ENCODE peak calls at places on chromosomes 7 and 10, in five cellular contexts. C is C1 segment of cervical spinal cord; X is activated naive CD4-positive, alpha-beta T cell treated with anti-CD3 and anti-CD28 coated beads for 36 hours; P is activated CD8-positive, alpha-beta T cell treated with anti-CD3 and anti-CD28 coated beads, Interleukin-2, amount 10 ng/mL, durations not matched to agents 7 days and 5 days; M is left ventricle myocardium inferior. Z is an unnamed sample.

GRCh38 chr10:113515521-113516045 is 37.3 kb upstream of the HABP2 start:
- DNase-seq in P (no peak), M (no peak), X (no peak), C (no peak), Z (no peak)

GRCh38 chr7:142375710-142376313 is 118.0 kb upstream of the PRSS58 start:
- DNase-seq in X (peak; percentile 54), M (no peak), P (peak; percentile 38), C (no peak), Z (no peak)

GRCh38 chr10:107616463-107617131 is 452.1 kb upstream of the SORCS1 start:
- DNase-seq in M (no peak), X (no peak), C (no peak), P (no peak), Z (no peak)

GRCh38 chr10:112990271-112990670 is 40.2 kb downstream of the TCF7L2 start:
- DNase-seq in M (no peak), P (no peak), C (no peak), X (no peak), Z (no peak)

GRCh38 chr7:46764100-46764941 is 817.6 kb downstream of the TNS3 start:
- DNase-seq in M (no peak), P (no peak), C (no peak), X (no peak), Z (no peak)

GRCh38 chr7:159147687-159148086 is 3.0 kb upstream of the VIPR2 start:
- DNase-seq in P (no peak), X (no peak), C (no peak), M (no peak), Z (no peak)

GRCh38 chr10:101749511-101750016 is 26.4 kb downstream of the FGF8 start:
- DNase-seq in X (no peak), C (no peak), M (no peak), P (no peak), Z (no peak)

GRCh38 chr10:98028168-98028770 is 2.2 kb downstream of the CRTAC1 start:
- DNase-seq in P (peak; percentile 81), X (peak; percentile 83), M (peak; percentile 38), C (peak; percentile 45), Z (peak; percentile 38)

GRCh38 chr7:66403562-66403961 is 198.4 kb downstream of the TPST1 start:
- DNase-seq in P (no peak), M (no peak), X (no peak), C (no peak), Z (no peak)

GRCh38 chr10:106931159-106931852 is 233.2 kb downstream of the SORCS1 start:
- DNase-seq in X (no peak), P (no peak), M (no peak), C (no peak), Z (no peak)

GRCh38 chr7:38427279-38427955 is 154.0 kb upstream of the TARP start:
- DNase-seq in C (no peak), M (no peak), X (no peak), P (no peak), Z (no peak)

GRCh38 chr7:21850531-21851285 is 95.0 kb downstream of the CDCA7L start:
- DNase-seq in P (no peak), M (no peak), X (no peak), C (no peak), Z (no peak)

GRCh38 chr7:40808409-40808942 is 673.7 kb downstream of the SUGCT start:
- DNase-seq in M (no peak), X (no peak), C (no peak), P (no peak), Z (no peak)

GRCh38 chr10:133142523-133143199 is 17.4 kb upstream of the KNDC1 start:
- DNase-seq in X (peak; percentile 3), M (no peak), P (no peak), C (no peak), Z (no peak)

GRCh38 chr10:31262672-31263071 is 56.3 kb upstream of the ZEB1 start:
- DNase-seq in P (no peak), X (no peak), M (no peak), C (no peak), Z (no peak)

GRCh38 chr10:6279540-6280267 is 77.0 kb downstream of the PFKFB3 start:
- DNase-seq in X (no peak), M (no peak), C (no peak), P (no peak), Z (no peak)

GRCh38 chr7:77188736-77189429 is 10.7 kb downstream of the FGL2 start:
- DNase-seq in M (no peak), X (no peak), C (no peak), P (no peak), Z (no peak)

GRCh38 chr10:126504051-126504760 is 115.9 kb upstream of the ADAM12 start:
- DNase-seq in X (no peak), P (no peak), C (peak; percentile 39), M (peak; percentile 16), Z (no peak)

GRCh38 chr7:142811154-142811737 is 40.5 kb downstream of the PRSS2 start:
- DNase-seq in C (no peak), M (no peak), X (peak; percentile 61), P (peak; percentile 71), Z (no peak)

GRCh38 chr10:104253106-104253505 is 1.6 kb upstream of the GSTO1 start:
- DNase-seq in P (no peak), M (no peak), X (no peak), C (no peak), Z (no peak)